ENCODE peak calls at places on chromosomes 12 and 14, in six cellular contexts. One of them, this sample, is unnamed.

GRCh38 chr14:95520346-95520745 is 3.9 kb upstream of the SYNE3 start:
- DNase-seq in kidney tubule cell: no peak
- DNase-seq in C1 segment of cervical spinal cord: no peak
- DNase-seq in activated B cell treated with CpG ODN at 0.5 μM for 24 hours: no peak
- DNase-seq in activated CD8-positive, alpha-beta memory T cell treated with anti-CD3 and anti-CD28 coated beads, Interleukin-2, amount 50 U/mL, for 48 hours: peak; percentile 56
- DNase-seq in lung microvascular endothelial cell: no peak
- DNase-seq in this sample: peak; percentile 83

GRCh38 chr12:57105011-57105753 is 6.0 kb downstream of the STAT6 start:
- DNase-seq in kidney tubule cell: no peak
- DNase-seq in C1 segment of cervical spinal cord: no peak
- DNase-seq in activated B cell treated with CpG ODN at 0.5 μM for 24 hours: no peak
- DNase-seq in activated CD8-positive, alpha-beta memory T cell treated with anti-CD3 and anti-CD28 coated beads, Interleukin-2, amount 50 U/mL, for 48 hours: peak; percentile 51
- DNase-seq in lung microvascular endothelial cell: no peak
- DNase-seq in this sample: peak; percentile 82

GRCh38 chr12:68479832-68480291 is 130.8 kb upstream of the RAP1B start:
- DNase-seq in kidney tubule cell: peak; percentile 57
- DNase-seq in C1 segment of cervical spinal cord: no peak
- DNase-seq in activated B cell treated with CpG ODN at 0.5 μM for 24 hours: no peak
- DNase-seq in activated CD8-positive, alpha-beta memory T cell treated with anti-CD3 and anti-CD28 coated beads, Interleukin-2, amount 50 U/mL, for 48 hours: no peak
- DNase-seq in lung microvascular endothelial cell: no peak
- DNase-seq in this sample: no peak

GRCh38 chr12:100956311-100956852 is 161.8 kb downstream of the ANO4 start:
- DNase-seq in kidney tubule cell: peak; percentile 1
- DNase-seq in C1 segment of cervical spinal cord: no peak
- DNase-seq in activated B cell treated with CpG ODN at 0.5 μM for 24 hours: no peak
- DNase-seq in activated CD8-positive, alpha-beta memory T cell treated with anti-CD3 and anti-CD28 coated beads, Interleukin-2, amount 50 U/mL, for 48 hours: no peak
- DNase-seq in lung microvascular endothelial cell: no peak
- DNase-seq in this sample: no peak

GRCh38 chr12:32264995-32265394 is 134.4 kb upstream of the FGD4 start:
- DNase-seq in kidney tubule cell: no peak
- DNase-seq in C1 segment of cervical spinal cord: no peak
- DNase-seq in activated B cell treated with CpG ODN at 0.5 μM for 24 hours: peak; percentile 31
- DNase-seq in activated CD8-positive, alpha-beta memory T cell treated with anti-CD3 and anti-CD28 coated beads, Interleukin-2, amount 50 U/mL, for 48 hours: no peak
- DNase-seq in lung microvascular endothelial cell: no peak
- DNase-seq in this sample: no peak

GRCh38 chr14:54229136-54229535 is 167.7 kb upstream of the CDKN3 start:
- DNase-seq in kidney tubule cell: no peak
- DNase-seq in C1 segment of cervical spinal cord: no peak
- DNase-seq in activated B cell treated with CpG ODN at 0.5 μM for 24 hours: no peak
- DNase-seq in activated CD8-positive, alpha-beta memory T cell treated with anti-CD3 and anti-CD28 coated beads, Interleukin-2, amount 50 U/mL, for 48 hours: no peak
- DNase-seq in lung microvascular endothelial cell: no peak
- DNase-seq in this sample: no peak

GRCh38 chr14:36099619-36100018 is 76.9 kb downstream of the PTCSC3 start:
- DNase-seq in kidney tubule cell: no peak
- DNase-seq in C1 segment of cervical spinal cord: no peak
- DNase-seq in activated B cell treated with CpG ODN at 0.5 μM for 24 hours: no peak
- DNase-seq in activated CD8-positive, alpha-beta memory T cell treated with anti-CD3 and anti-CD28 coated beads, Interleukin-2, amount 50 U/mL, for 48 hours: no peak
- DNase-seq in lung microvascular endothelial cell: no peak
- DNase-seq in this sample: no peak

GRCh38 chr12:19707948-19708409 is 268.7 kb downstream of the AEBP2 start:
- DNase-seq in kidney tubule cell: peak; percentile 54
- DNase-seq in C1 segment of cervical spinal cord: no peak
- DNase-seq in activated B cell treated with CpG ODN at 0.5 μM for 24 hours: no peak
- DNase-seq in activated CD8-positive, alpha-beta memory T cell treated with anti-CD3 and anti-CD28 coated beads, Interleukin-2, amount 50 U/mL, for 48 hours: no peak
- DNase-seq in lung microvascular endothelial cell: no peak
- DNase-seq in this sample: no peak

GRCh38 chr12:19025582-19025981 is 104.0 kb upstream of the PLEKHA5 start:
- DNase-seq in kidney tubule cell: peak; percentile 76
- DNase-seq in C1 segment of cervical spinal cord: no peak
- DNase-seq in activated B cell treated with CpG ODN at 0.5 μM for 24 hours: no peak
- DNase-seq in activated CD8-positive, alpha-beta memory T cell treated with anti-CD3 and anti-CD28 coated beads, Interleukin-2, amount 50 U/mL, for 48 hours: no peak
- DNase-seq in lung microvascular endothelial cell: no peak
- DNase-seq in this sample: no peak

GRCh38 chr14:103528158-103528511 is 861 bp upstream of the TRMT61A start:
- DNase-seq in kidney tubule cell: no peak
- DNase-seq in C1 segment of cervical spinal cord: no peak
- DNase-seq in activated B cell treated with CpG ODN at 0.5 μM for 24 hours: no peak
- DNase-seq in activated CD8-positive, alpha-beta memory T cell treated with anti-CD3 and anti-CD28 coated beads, Interleukin-2, amount 50 U/mL, for 48 hours: no peak
- DNase-seq in lung microvascular endothelial cell: no peak
- DNase-seq in this sample: no peak